ENCODE peak calls at places on chromosomes 16 and 17, in eight cellular contexts. H is stimulated activated CD4-positive, alpha-beta T cell treated with anti-CD3 and anti-CD28 coated beads, Interleukin-4, amount 100 ng/mL, for 24 hours; G is activated CD4-positive, alpha-beta T cell treated with anti-CD3 and anti-CD28 coated beads, Interleukin-2, amount 50 U/mL, for 1 hour; O is adrenal gland; Y is fibroblast of mammary gland; Z is HT1080; F is HEK293T; D is HT-29. C is an unnamed sample.

GRCh38 chr17:74380086-74380958 is 13.0 kb downstream of the GPR142 start:
- DNase-seq in Z (no peak), F (no peak), D (peak), Y (no peak), H (no peak), O (no peak), G (no peak), C (no peak)

GRCh38 chr17:4849011-4849536 is 15.9 kb downstream of the MINK1 start:
- DNase-seq in D (peak), G (no peak), Y (no peak), F (no peak), O (no peak), H (no peak), Z (no peak), C (no peak)

GRCh38 chr17:69335018-69335417 is 8.1 kb upstream of the ABCA5 start:
- DNase-seq in Y (peak), Z (peak), H (no peak), D (peak), O (no peak), F (peak), G (no peak), C (no peak)

GRCh38 chr17:49193513-49194296 is 16.7 kb downstream of the GNGT2 start:
- DNase-seq in O (peak), D (peak), H (peak), G (no peak), Z (peak), F (peak), Y (peak), C (peak)

GRCh38 chr17:20300399-20301037 is 166.8 kb downstream of the LGALS9B start:
- DNase-seq in G (no peak), Y (peak), D (no peak), Z (peak), F (no peak), H (no peak), O (no peak), C (no peak)

GRCh38 chr17:75636381-75637142 is 3.3 kb downstream of the SMIM5 start:
- DNase-seq in G (no peak), Y (no peak), H (no peak), Z (no peak), D (no peak), F (no peak), O (no peak), C (no peak)

GRCh38 chr16:53282975-53283946 is 151.0 kb upstream of the RBL2 start:
- DNase-seq in Z (peak), Y (peak), O (no peak), H (no peak), D (peak), F (peak), G (no peak), C (peak)

GRCh38 chr17:35170968-35171771 is 23.0 kb downstream of the SLC35G3 start:
- DNase-seq in Y (peak), O (peak), F (peak), H (no peak), G (no peak), Z (peak), D (peak), C (no peak)

GRCh38 chr16:30767767-30768465 is 5.8 kb downstream of the RNF40 start:
- DNase-seq in Y (no peak), Z (no peak), O (no peak), F (no peak), H (no peak), G (no peak), D (no peak), C (no peak)

GRCh38 chr16:55505333-55506015 is 3.4 kb upstream of the LPCAT2 start:
- DNase-seq in Z (no peak), O (peak), F (no peak), Y (no peak), G (no peak), D (no peak), H (no peak), C (no peak)

GRCh38 chr16:67571981-67572431 is 9.7 kb downstream of the CTCF start:
- DNase-seq in Z (no peak), Y (peak), F (no peak), H (no peak), D (no peak), O (no peak), G (no peak), C (no peak)

GRCh38 chr16:29899516-29900101 is at the start of gene SEZ6L2:
- DNase-seq in H (peak), D (peak), G (no peak), O (peak), F (peak), Y (peak), Z (peak), C (peak)

GRCh38 chr16:26649646-26650045 is 417.1 kb upstream of the C16orf82 start:
- DNase-seq in D (no peak), G (no peak), F (no peak), Y (no peak), O (no peak), H (no peak), Z (no peak), C (no peak)

GRCh38 chr16:88681084-88681680 is 5.1 kb downstream of the SNAI3 start:
- DNase-seq in Y (no peak), G (peak), D (peak), O (no peak), H (peak), F (peak), Z (no peak), C (peak)

GRCh38 chr16:14139872-14140271 is 68.8 kb downstream of the MRTFB start:
- DNase-seq in Y (no peak), G (no peak), D (no peak), F (no peak), Z (no peak), O (no peak), H (no peak), C (no peak)

GRCh38 chr16:65388592-65388991 is 266.7 kb upstream of the CDH11 start:
- DNase-seq in Y (peak), F (no peak), H (no peak), G (no peak), Z (peak), O (no peak), D (no peak), C (no peak)

GRCh38 chr17:58344791-58345157 is 7.2 kb downstream of the SUPT4H1 start:
- DNase-seq in F (no peak), H (peak), O (no peak), D (no peak), Z (no peak), Y (no peak), G (peak), C (no peak)

GRCh38 chr17:47791025-47791424 is 30.6 kb downstream of the OSBPL7 start:
- DNase-seq in F (no peak), Y (no peak), Z (no peak), H (no peak), D (no peak), G (no peak), O (no peak), C (no peak)

GRCh38 chr17:29390856-29391631 is 881 bp downstream of the TAOK1 start:
- DNase-seq in Z (peak), H (peak), O (no peak), D (peak), F (peak), G (no peak), Y (peak), C (peak)

GRCh38 chr17:81193470-81194224 is 27.6 kb upstream of the AATK start:
- DNase-seq in H (no peak), Z (no peak), O (no peak), D (peak), G (no peak), F (no peak), Y (peak), C (no peak)

GRCh38 chr17:79680381-79680780 is 50.4 kb upstream of the ENPP7 start:
- DNase-seq in G (no peak), D (no peak), O (no peak), Z (no peak), H (no peak), F (no peak), Y (no peak), C (no peak)

GRCh38 chr17:79667746-79668145 is 56.9 kb upstream of the RBFOX3 start:
- DNase-seq in F (no peak), O (no peak), D (no peak), Y (no peak), H (no peak), Z (no peak), G (no peak), C (no peak)

GRCh38 chr17:36500745-36501225 is 14.3 kb downstream of the ZNHIT3 start:
- DNase-seq in Y (no peak), H (no peak), D (no peak), G (no peak), O (no peak), Z (no peak), F (no peak), C (no peak)

GRCh38 chr17:30956764-30957374 is 14.0 kb upstream of the RNF135 start:
- DNase-seq in Z (no peak), Y (no peak), H (no peak), F (no peak), G (no peak), D (no peak), O (no peak), C (no peak)

GRCh38 chr16:52592778-52593177 is 45.8 kb upstream of the TOX3 start:
- DNase-seq in H (no peak), G (no peak), Y (no peak), Z (no peak), F (no peak), D (no peak), O (no peak), C (no peak)